ENCODE peak calls at places on chromosomes 4 and X, in eight cellular contexts. A, Q, V, B, W, S, N and H are unnamed samples.

GRCh38 chrX:71081348-71082148 is 13.4 kb upstream of the SNX12 start:
- DNase-seq in B (no peak), A (no peak), N (no peak), S (no peak), W (no peak), V (peak; percentile 18), Q (no peak), H (peak; percentile 12)

GRCh38 chr4:111323496-111323895 is 700.6 kb upstream of the PITX2 start:
- DNase-seq in Q (peak; percentile 21), N (no peak), S (no peak), A (no peak), B (no peak), V (peak; percentile 2), W (no peak), H (no peak)

GRCh38 chr4:53714377-53715140 is 123.3 kb upstream of the LNX1 start:
- DNase-seq in V (peak; percentile 29), N (no peak), S (no peak), A (no peak), W (no peak), B (no peak), Q (no peak), H (no peak)

GRCh38 chr4:155734065-155734464 is 24.8 kb upstream of the GUCY1B1 start:
- DNase-seq in V (peak; percentile 26), Q (no peak), B (no peak), W (no peak), A (no peak), N (no peak), S (no peak), H (no peak)

GRCh38 chr4:108804648-108805273 is 41.9 kb upstream of the ETNPPL start:
- DNase-seq in B (no peak), S (no peak), Q (no peak), A (no peak), W (no peak), N (no peak), V (no peak), H (no peak)

GRCh38 chr4:83932996-83933395 is 397.1 kb downstream of the GPAT3 start:
- DNase-seq in S (no peak), A (no peak), B (no peak), Q (no peak), W (no peak), V (peak; percentile 50), N (no peak), H (no peak)

GRCh38 chr4:38583102-38583501 is 80.9 kb upstream of the KLF3 start:
- DNase-seq in N (no peak), A (no peak), S (no peak), V (no peak), W (no peak), B (no peak), Q (no peak), H (no peak)

GRCh38 chr4:92519727-92520126 is 216.0 kb downstream of the GRID2 start:
- DNase-seq in Q (no peak), V (no peak), A (no peak), B (no peak), N (no peak), W (no peak), S (no peak), H (no peak)

GRCh38 chrX:1300449-1300848 is 31.8 kb downstream of the CSF2RA start:
- DNase-seq in A (no peak), B (no peak), W (no peak), S (peak; percentile 10), V (no peak), N (no peak), Q (no peak), H (no peak)

GRCh38 chr4:152926959-152927358 is 9.2 kb upstream of the FHDC1 start:
- DNase-seq in N (no peak), A (no peak), S (no peak), B (no peak), V (no peak), Q (no peak), W (no peak), H (no peak)

GRCh38 chr4:165308606-165309005 is 18.9 kb upstream of the MSMO1 start:
- DNase-seq in B (no peak), Q (no peak), V (no peak), S (no peak), W (no peak), N (no peak), A (no peak), H (no peak)

GRCh38 chr4:173171098-173171497 is 2.5 kb downstream of the GALNT7 start:
- DNase-seq in S (no peak), A (no peak), Q (no peak), V (no peak), B (no peak), N (no peak), W (no peak), H (no peak)

GRCh38 chr4:159010563-159011260 is 92.2 kb upstream of the RAPGEF2 start:
- DNase-seq in S (peak; percentile 83), A (no peak), N (no peak), Q (peak; percentile 18), W (peak; percentile 85), B (peak; percentile 67), V (no peak), H (peak; percentile 64)

GRCh38 chr4:173434226-173434625 is 35.3 kb upstream of the SCRG1 start:
- DNase-seq in Q (no peak), V (no peak), B (no peak), A (no peak), S (no peak), N (no peak), W (no peak), H (no peak)

GRCh38 chr4:112559053-112559452 is 43.1 kb upstream of the NEUROG2 start:
- DNase-seq in W (no peak), V (no peak), B (no peak), S (no peak), Q (no peak), A (no peak), N (no peak), H (no peak)

GRCh38 chrX:116318672-116319071 is 117.7 kb upstream of the SLC6A14 start:
- DNase-seq in V (peak; percentile 7), W (no peak), A (no peak), N (no peak), B (no peak), Q (no peak), S (no peak), H (peak; percentile 20)

GRCh38 chr4:145868637-145869409 is 69.8 kb downstream of the ZNF827 start:
- DNase-seq in A (no peak), V (no peak), S (no peak), B (no peak), N (no peak), Q (no peak), W (no peak), H (no peak)

GRCh38 chr4:100590308-100590707 is 72.5 kb upstream of the EMCN start:
- DNase-seq in W (no peak), N (no peak), S (no peak), V (no peak), B (no peak), Q (no peak), A (no peak), H (no peak)

GRCh38 chrX:125378205-125378604 is 58.5 kb downstream of the TEX13C start:
- DNase-seq in S (no peak), Q (no peak), W (no peak), B (no peak), N (no peak), V (no peak), A (no peak), H (peak; percentile 2)

GRCh38 chr4:16125571-16126445 is 42.0 kb upstream of the PROM1 start:
- DNase-seq in Q (no peak), B (no peak), N (no peak), A (no peak), S (no peak), V (no peak), W (no peak), H (no peak)

DNA sequence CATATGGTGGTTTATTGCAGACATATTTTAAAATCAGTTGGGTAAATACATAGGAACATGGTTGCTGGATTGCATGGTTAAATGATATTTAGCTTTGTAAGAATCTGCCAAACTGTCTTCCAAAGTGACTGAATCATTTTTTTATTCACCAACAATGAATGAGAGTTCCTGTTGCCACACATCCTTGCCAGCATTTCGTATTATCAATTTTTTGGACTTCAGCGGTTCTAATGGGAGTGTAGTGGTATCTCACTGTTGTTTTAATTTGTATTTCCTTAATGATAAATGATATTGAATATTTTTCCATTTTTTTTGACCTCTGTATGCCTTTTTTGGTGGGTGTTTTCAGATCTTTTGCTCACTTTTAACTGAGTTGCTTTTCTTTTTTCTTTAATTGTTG is 1.4 kb upstream of the MTHFD2L start:
- DNase-seq in N (no peak), Q (no peak), A (no peak), S (no peak), W (no peak), B (no peak), V (no peak), H (no peak)
- H3K27ac ChIP-seq in N (peak overlapping the region; percentile 95), Q (no peak overlapping the region), A (no peak overlapping the region), S (no peak overlapping the region), W (no peak overlapping the region), B (peak overlapping the region; percentile 92), V (peak overlapping the region; percentile 97), H (peak overlapping the region; percentile 86)

DNA sequence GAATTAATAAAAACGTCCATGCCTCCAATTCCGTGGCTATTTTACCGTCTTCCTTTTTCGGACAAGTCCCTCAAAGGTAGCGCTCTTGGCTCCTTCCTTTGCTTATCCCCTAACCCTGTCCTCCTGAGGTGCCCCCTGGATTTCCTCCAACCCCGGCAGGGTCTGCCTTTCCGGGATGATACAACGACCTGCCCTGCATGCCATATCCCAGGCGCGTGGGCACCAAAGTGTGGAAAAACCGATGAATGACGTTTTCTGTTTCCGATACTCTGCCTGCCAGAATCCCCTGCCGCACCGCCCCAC is 706 bp upstream of the CSTF2 start:
- DNase-seq in N (peak; percentile 78), V (no peak), A (no peak), S (no peak), Q (no peak), W (no peak), B (no peak), H (no peak)
- H3K27ac ChIP-seq in N (peak overlapping the region; percentile 80), V (no peak overlapping the region), A (peak overlapping the region; percentile 92), S (no peak overlapping the region), Q (no peak overlapping the region), W (no peak overlapping the region), B (peak overlapping the region; percentile 84), H (peak overlapping the region; percentile 61)

DNA sequence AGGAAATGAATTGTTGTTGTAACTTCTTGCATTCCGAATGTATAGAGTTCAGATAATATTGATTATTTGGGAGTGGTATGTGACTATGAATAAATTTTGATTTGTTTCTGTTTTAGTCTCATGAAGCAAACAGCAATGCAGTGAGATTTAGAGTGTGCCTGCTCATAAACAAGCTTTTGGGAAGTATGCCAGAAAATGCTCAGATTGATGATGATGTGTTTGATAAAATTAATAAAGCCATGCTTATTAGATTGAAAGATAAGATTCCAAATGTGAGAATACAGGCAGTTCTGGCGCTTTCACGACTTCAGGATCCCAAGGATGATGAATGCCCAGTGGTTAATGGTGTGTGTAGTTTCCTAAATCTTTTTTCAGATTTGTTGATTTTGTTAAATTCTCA is 2.0 kb downstream of the NCAPG start:
- DNase-seq in W (no peak), A (no peak), B (no peak), N (no peak), V (no peak), Q (no peak), S (no peak), H (no peak)
- H3K27ac ChIP-seq in W (no peak overlapping the region), A (no peak overlapping the region), B (no peak overlapping the region), N (no peak overlapping the region), V (no peak overlapping the region), Q (no peak overlapping the region), S (no peak overlapping the region), H (no peak overlapping the region)

DNA sequence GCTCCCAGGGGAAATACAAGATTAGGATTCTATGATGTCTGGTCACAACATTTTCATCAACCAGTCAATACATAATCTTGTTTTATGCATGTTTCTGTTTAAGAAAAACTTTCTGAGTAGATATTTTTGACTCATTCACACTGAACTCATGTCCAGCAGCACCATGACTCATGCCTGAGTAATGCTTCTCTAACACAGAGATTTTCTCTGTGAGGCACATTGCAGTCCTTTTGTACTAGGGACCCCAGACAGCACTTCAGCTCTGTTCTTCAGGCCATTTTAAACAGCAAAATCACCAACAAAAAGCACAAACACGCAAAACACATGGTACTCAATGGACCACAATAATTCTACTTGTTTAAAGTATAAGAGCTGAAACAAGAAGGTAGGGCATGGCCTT is 83.5 kb downstream of the MXRA5 start:
- DNase-seq in A (no peak), Q (peak; percentile 50), N (no peak), B (no peak), W (no peak), S (no peak), V (peak; percentile 91), H (no peak)
- H3K27ac ChIP-seq in A (no peak overlapping the region), Q (peak overlapping the region; percentile 42), N (no peak overlapping the region), B (no peak overlapping the region), W (no peak overlapping the region), S (no peak overlapping the region), V (peak overlapping the region; percentile 85), H (peak overlapping the region; percentile 49)